ENCODE peak calls at places on chromosomes 12 and 14, in seven cellular contexts. Z, A, T, C, K, E and B are unnamed samples.

GRCh38 chr12:51970904-51971646 is 19.6 kb downstream of the ACVR1B start:
- DNase-seq in Z (no peak), A (no peak), T (no peak), C (no peak), K (no peak), E (peak; percentile 87), B (no peak)

GRCh38 chr14:90727082-90727481 is 89.1 kb downstream of the TTC7B start:
- DNase-seq in Z (no peak), A (no peak), T (no peak), C (no peak), K (peak; percentile 23), E (no peak), B (no peak)

GRCh38 chr12:67067453-67068203 is 201.5 kb upstream of the CAND1 start:
- DNase-seq in Z (no peak), A (no peak), T (no peak), C (no peak), K (no peak), E (peak; percentile 54), B (no peak)

GRCh38 chr12:30908389-30909087 is 18.0 kb upstream of the TSPAN11 start:
- DNase-seq in Z (no peak), A (no peak), T (no peak), C (no peak), K (no peak), E (no peak), B (no peak)

GRCh38 chr12:2170376-2170775 is 117.6 kb downstream of the CACNA1C start:
- DNase-seq in Z (no peak), A (peak; percentile 44), T (no peak), C (peak; percentile 69), K (no peak), E (peak; percentile 30), B (no peak)

GRCh38 chr12:122097641-122098364 is 19.2 kb downstream of the MLXIP start:
- DNase-seq in Z (peak; percentile 84), A (no peak), T (no peak), C (peak; percentile 65), K (peak; percentile 83), E (no peak), B (no peak)

GRCh38 chr12:105382771-105383632 is 52.5 kb downstream of the C12orf75 start:
- DNase-seq in Z (no peak), A (no peak), T (no peak), C (no peak), K (no peak), E (peak; percentile 47), B (no peak)

GRCh38 chr12:116319851-116320621 is 42.5 kb upstream of the MED13L start:
- DNase-seq in Z (no peak), A (peak; percentile 65), T (no peak), C (peak; percentile 96), K (no peak), E (peak; percentile 86), B (no peak)

GRCh38 chr12:125674554-125674953 is 609.3 kb downstream of the AACS start:
- DNase-seq in Z (no peak), A (no peak), T (no peak), C (no peak), K (no peak), E (no peak), B (no peak)

GRCh38 chr12:103635419-103635818 is 48.3 kb downstream of the STAB2 start:
- DNase-seq in Z (no peak), A (no peak), T (peak; percentile 55), C (no peak), K (no peak), E (no peak), B (no peak)

GRCh38 chr12:98509063-98509462 is 6.3 kb upstream of the TMPO start:
- DNase-seq in Z (no peak), A (no peak), T (no peak), C (no peak), K (no peak), E (no peak), B (no peak)

GRCh38 chr14:104350463-104351185 is 212.2 kb downstream of the KIF26A start:
- DNase-seq in Z (peak; percentile 40), A (no peak), T (no peak), C (peak; percentile 74), K (no peak), E (no peak), B (peak; percentile 32)

GRCh38 chr12:63292476-63293228 is 141.7 kb upstream of the AVPR1A start:
- DNase-seq in Z (no peak), A (no peak), T (no peak), C (no peak), K (no peak), E (no peak), B (no peak)

GRCh38 chr12:42698213-42698612 is 108.7 kb upstream of the PRICKLE1 start:
- DNase-seq in Z (no peak), A (peak; percentile 43), T (no peak), C (peak; percentile 74), K (no peak), E (peak; percentile 84), B (no peak)

GRCh38 chr12:96501908-96502307 is 12.5 kb downstream of the CFAP54 start:
- DNase-seq in Z (no peak), A (no peak), T (no peak), C (no peak), K (no peak), E (no peak), B (no peak)

GRCh38 chr12:53996886-53997217 is 3.1 kb upstream of the HOXC9 start:
- DNase-seq in Z (no peak), A (no peak), T (no peak), C (no peak), K (no peak), E (no peak), B (no peak)

GRCh38 chr12:56293785-56294184 is 6.3 kb downstream of the CS start:
- DNase-seq in Z (no peak), A (no peak), T (no peak), C (no peak), K (no peak), E (no peak), B (no peak)

GRCh38 chr12:128844031-128844635 is 9.1 kb upstream of the GLT1D1 start:
- DNase-seq in Z (no peak), A (no peak), T (no peak), C (no peak), K (no peak), E (no peak), B (no peak)

DNA sequence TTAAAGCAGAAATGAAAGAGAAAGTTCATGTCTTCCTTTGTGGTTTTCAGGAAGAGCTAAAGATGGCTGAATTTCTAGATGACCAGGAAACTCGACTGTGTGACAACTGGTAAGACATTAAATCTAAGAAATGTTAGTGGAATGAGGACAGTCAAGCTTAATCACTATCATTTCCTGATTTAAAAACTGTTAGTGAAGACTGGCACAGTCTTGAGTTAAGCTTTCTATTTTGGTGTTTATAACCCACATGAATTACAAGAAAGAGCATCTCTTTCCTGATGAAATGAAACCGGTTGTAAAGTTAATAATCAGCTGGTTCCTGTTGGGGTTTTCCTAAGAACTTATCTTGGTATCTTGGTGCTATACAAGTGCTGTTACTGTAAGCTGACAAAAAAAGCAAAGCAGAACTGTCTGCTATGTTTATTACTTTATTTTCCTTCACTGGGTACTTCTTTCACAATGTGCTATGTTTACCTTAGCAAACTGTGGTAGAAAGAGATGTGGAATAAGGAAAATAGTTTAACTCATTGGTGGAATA is 5.2 kb downstream of the TRAFD1 start:
- DNase-seq in Z (no peak), A (no peak), T (no peak), C (no peak), K (no peak), E (no peak), B (no peak)
- H3K4me3 ChIP-seq in Z (peak overlapping the region; percentile 3), A (peak overlapping the region; percentile 4), T (peak overlapping the region; percentile 6), C (no peak overlapping the region), K (no peak overlapping the region), E (no peak overlapping the region), B (no peak overlapping the region)

GRCh38 chr12:108566452-108566851 is 4.1 kb downstream of the ISCU start:
- DNase-seq in Z (no peak), A (no peak), T (no peak), C (no peak), K (no peak), E (no peak), B (no peak)

GRCh38 chr12:108567388-108567787 is 5.0 kb downstream of the ISCU start:
- DNase-seq in Z (no peak), A (no peak), T (no peak), C (no peak), K (peak; percentile 28), E (no peak), B (no peak)

GRCh38 chr12:108568653-108569154 is 6.3 kb downstream of the ISCU start:
- DNase-seq in Z (no peak), A (no peak), T (no peak), C (no peak), K (no peak), E (no peak), B (no peak)

GRCh38 chr12:108565976-108566375 is 3.6 kb downstream of the ISCU start:
- DNase-seq in Z (peak; percentile 63), A (peak; percentile 82), T (peak; percentile 95), C (peak; percentile 89), K (peak; percentile 79), E (peak; percentile 91), B (peak; percentile 88)

GRCh38 chr12:108567974-108568652 is 5.7 kb downstream of the ISCU start:
- DNase-seq in Z (no peak), A (no peak), T (no peak), C (no peak), K (no peak), E (no peak), B (no peak)
- H3K4me1 ChIP-seq in Z (peaks cover 23% of the 10 kb centered on the region), A (peaks cover 30% of the 10 kb centered on the region), T (peaks cover 23% of the 10 kb centered on the region), C (peaks cover 53% of the 10 kb centered on the region), K (peaks cover 3% of the 10 kb centered on the region), E (peaks cover 22% of the 10 kb centered on the region), B (peaks cover 6% of the 10 kb centered on the region)

GRCh38 chr12:6364037-6364360 is 11.4 kb downstream of the SCNN1A start:
- DNase-seq in Z (no peak), A (peak; percentile 44), T (peak; percentile 91), C (no peak), K (no peak), E (no peak), B (no peak)

GRCh38 chr12:6362383-6362782 is 13.0 kb downstream of the SCNN1A start:
- DNase-seq in Z (peak; percentile 8), A (peak; percentile 0), T (no peak), C (no peak), K (no peak), E (no peak), B (no peak)

GRCh38 chr12:6361834-6362233 is 13.5 kb downstream of the SCNN1A start:
- DNase-seq in Z (peak; percentile 86), A (peak; percentile 62), T (peak; percentile 90), C (no peak), K (no peak), E (no peak), B (peak; percentile 91)

GRCh38 chr12:6363010-6363329 is 12.4 kb downstream of the SCNN1A start:
- DNase-seq in Z (no peak), A (no peak), T (no peak), C (no peak), K (no peak), E (no peak), B (no peak)

GRCh38 chr12:6363330-6364036 is 11.9 kb downstream of the SCNN1A start:
- DNase-seq in Z (peak; percentile 94), A (peak; percentile 83), T (peak; percentile 88), C (peak; percentile 91), K (no peak), E (peak; percentile 39), B (no peak)
- TF ChIP-seq CTCF in Z (no peak), A (no peak), T (peak; percentile 13), C (no peak), K (no peak), E (no peak), B (no peak)

DNA sequence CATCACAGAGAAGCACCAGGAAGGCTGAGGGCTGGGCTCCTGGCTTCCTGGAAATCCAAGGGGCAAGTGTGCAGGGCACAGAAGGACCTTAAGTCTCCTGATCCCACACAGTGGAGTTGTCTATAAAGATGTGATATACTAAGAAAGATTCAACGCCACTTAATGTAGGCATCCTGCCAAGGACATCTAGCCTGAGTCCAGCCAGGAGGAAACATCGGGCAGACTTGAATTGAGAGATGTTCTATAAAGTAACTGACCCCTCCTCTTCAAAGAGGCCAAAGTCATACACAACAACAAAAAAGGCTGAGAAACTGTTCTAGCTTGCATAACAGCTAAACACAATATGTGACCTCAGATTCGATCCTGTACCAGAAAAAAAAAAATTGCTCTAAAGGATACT is 299.5 kb upstream of the NOS1 start:
- DNase-seq in Z (no peak), A (no peak), T (no peak), C (no peak), K (no peak), E (no peak), B (no peak)
- H3K4me3 ChIP-seq in Z (no peak overlapping the region), A (no peak overlapping the region), T (no peak overlapping the region), C (no peak overlapping the region), K (no peak overlapping the region), E (no peak overlapping the region), B (no peak overlapping the region)